ENCODE peak calls at places on chromosome 12, in four cellular contexts. B is heart left ventricle, U is transverse colon, N is A549. H is an unnamed sample. For H3K4me1, the result is how much of the 10 kb centered on the place peaks cover.

GRCh38 chr12:47216150-47216677 is 136.5 kb upstream of the AMIGO2 start:
- DNase-seq in U (peak), N (no peak), B (no peak), H (no peak)

GRCh38 chr12:47762850-47763440 is 4.3 kb upstream of the RAPGEF3 start:
- DNase-seq in N (no peak), B (peak), U (no peak), H (no peak)

GRCh38 chr12:56629459-56630179 is 507 bp downstream of the BAZ2A start:
- DNase-seq in U (peak), N (peak), B (no peak), H (peak)

GRCh38 chr12:47277972-47278448 is 198.3 kb upstream of the AMIGO2 start:
- DNase-seq in U (no peak), B (no peak), N (peak), H (no peak)

GRCh38 chr12:116990971-116991966 is 80.5 kb downstream of the FBXW8 start:
- DNase-seq in B (no peak), N (no peak), U (no peak), H (no peak)

GRCh38 chr12:6392499-6392898 is 8.5 kb downstream of the LTBR start:
- DNase-seq in N (no peak), U (peak), B (no peak), H (no peak)

GRCh38 chr12:76455582-76456345 is 103.8 kb downstream of the OSBPL8 start:
- DNase-seq in N (peak), B (no peak), U (no peak), H (no peak)

GRCh38 chr12:81128930-81129554 is 51.2 kb downstream of the ACSS3 start:
- DNase-seq in N (peak), B (no peak), U (no peak), H (no peak)

GRCh38 chr12:19369691-19370148 is 69.6 kb upstream of the AEBP2 start:
- DNase-seq in B (no peak), U (no peak), N (no peak), H (no peak)

GRCh38 chr12:89708793-89709156 is at the start of gene ATP2B1:
- DNase-seq in N (peak), B (peak), U (peak), H (peak)

GRCh38 chr12:107317751-107318553 is 224.6 kb upstream of the CRY1 start:
- DNase-seq in U (peak), B (peak), N (peak), H (no peak)

GRCh38 chr12:76588881-76589565 is 29.5 kb upstream of the OSBPL8 start:
- DNase-seq in B (no peak), U (no peak), N (no peak), H (no peak)

GRCh38 chr12:108346727-108347710 is 7.9 kb upstream of the CMKLR1 start:
- DNase-seq in U (no peak), N (no peak), B (no peak), H (no peak)

GRCh38 chr12:52539024-52539820 is 13.7 kb downstream of the KRT71 start:
- DNase-seq in N (peak), U (no peak), B (no peak), H (no peak)

GRCh38 chr12:66877886-66878285 is 199.0 kb upstream of the GRIP1 start:
- DNase-seq in U (no peak), N (no peak), B (no peak), H (no peak)

GRCh38 chr12:96240656-96241055 is 46.5 kb downstream of the ELK3 start:
- DNase-seq in N (no peak), B (no peak), U (no peak), H (no peak)

GRCh38 chr12:113658030-113658655 is 186.5 kb upstream of the LHX5 start:
- DNase-seq in B (no peak), U (no peak), N (no peak), H (no peak)

GRCh38 chr12:62898568-62898967 is 36.4 kb downstream of the PPM1H start:
- DNase-seq in N (no peak), U (no peak), B (no peak), H (no peak)

GRCh38 chr12:6140646-6141045 is 16.2 kb upstream of the VWF start:
- DNase-seq in B (no peak), U (no peak), N (no peak), H (no peak)

GRCh38 chr12:25789520-25789919 is 169.0 kb upstream of the RASSF8 start:
- DNase-seq in B (no peak), N (no peak), U (no peak), H (no peak)

GRCh38 chr12:58583541-58583940 is 336.8 kb downstream of the LRIG3 start:
- DNase-seq in N (no peak), U (no peak), B (no peak), H (no peak)

GRCh38 chr12:130796985-130797686 is 41.9 kb downstream of the STX2 start:
- DNase-seq in B (peak), N (no peak), U (no peak), H (no peak)

GRCh38 chr12:14322403-14322802 is 43.1 kb upstream of the ATF7IP start:
- DNase-seq in B (no peak), N (no peak), U (no peak), H (no peak)

GRCh38 chr12:4045433-4045760 is 172.2 kb upstream of the PARP11 start:
- DNase-seq in U (no peak), N (no peak), B (no peak), H (no peak)

GRCh38 chr12:131934535-131934934 is 5.5 kb downstream of the PUS1 start:
- DNase-seq in B (no peak), U (no peak), N (no peak), H (no peak)

GRCh38 chr12:131928765-131929529 is at the start of gene PUS1:
- DNase-seq in B (peak), N (peak), U (peak), H (peak)

GRCh38 chr12:131930510-131930909 is 1.4 kb downstream of the PUS1 start:
- DNase-seq in B (no peak), U (no peak), N (no peak), H (no peak)

GRCh38 chr12:131929530-131930456 is 717 bp downstream of the PUS1 start:
- DNase-seq in B (no peak), N (peak), U (peak), H (no peak)

DNA sequence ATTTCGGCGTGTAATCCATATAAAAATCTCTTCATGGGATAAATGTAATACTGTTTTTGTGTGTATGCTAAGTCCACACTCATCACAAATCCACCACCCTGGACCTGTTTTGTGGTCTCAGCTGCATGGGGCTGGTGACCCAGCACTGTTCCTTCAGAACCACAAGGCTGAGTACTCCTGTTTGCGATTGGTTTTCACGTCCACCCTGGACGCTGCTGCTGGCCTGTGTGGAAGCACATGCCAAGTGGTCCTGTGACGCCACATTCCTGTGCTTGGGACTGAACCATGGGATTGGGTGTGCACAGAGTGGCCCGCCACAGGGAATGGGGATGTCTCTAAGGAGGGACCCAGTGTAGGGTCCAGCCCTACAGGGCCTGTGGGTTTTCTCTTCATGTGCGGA is 4.3 kb downstream of the PUS1 start:
- DNase-seq in N (no peak), U (no peak), B (no peak), H (no peak)
- TF ChIP-seq POLR2A in N (no peak), U (no peak), B (no peak), H (no peak)

GRCh38 chr12:1918081-1918874 is at the start of gene CACNA2D4:
- DNase-seq in U (no peak), B (no peak), N (no peak), H (no peak)

GRCh38 chr12:1916396-1917171 is 1.9 kb downstream of the CACNA2D4 start:
- DNase-seq in N (no peak), B (peak), U (no peak), H (peak)

GRCh38 chr12:1919284-1919683 is 832 bp upstream of the CACNA2D4 start:
- DNase-seq in N (no peak), B (no peak), U (no peak), H (no peak)

GRCh38 chr12:1918875-1919236 is 404 bp upstream of the CACNA2D4 start:
- DNase-seq in B (no peak), U (no peak), N (no peak), H (no peak)

GRCh38 chr12:1917172-1918070 is 1.0 kb downstream of the CACNA2D4 start:
- DNase-seq in U (no peak), N (no peak), B (no peak), H (peak)
- H3K4me3 ChIP-seq in U (no peak), N (no peak), B (no peak), H (no peak)

DNA sequence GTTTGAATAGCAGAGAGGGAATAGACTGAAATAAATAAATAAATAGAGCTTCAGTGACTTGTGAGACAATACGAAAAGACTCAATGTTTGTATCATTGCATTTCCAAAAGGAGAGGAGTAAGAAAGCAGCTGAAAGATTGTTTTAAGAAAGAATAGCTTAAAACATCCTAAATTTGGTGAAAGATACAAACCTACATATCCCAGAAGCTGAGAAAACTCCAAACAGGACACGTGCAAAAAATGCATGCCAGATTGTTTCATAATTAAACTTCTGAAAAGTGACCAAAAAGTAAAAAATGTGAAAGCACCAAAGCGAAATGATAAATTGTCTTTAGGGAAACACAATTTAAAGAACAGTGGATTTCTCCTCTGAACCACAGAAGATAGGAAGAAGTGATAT is 711.0 kb downstream of the AACS start:
- DNase-seq in U (no peak), N (no peak), B (no peak), H (no peak)
- H3K4me1 ChIP-seq in U (under half), N (under half), B (under half), H (under half)

DNA sequence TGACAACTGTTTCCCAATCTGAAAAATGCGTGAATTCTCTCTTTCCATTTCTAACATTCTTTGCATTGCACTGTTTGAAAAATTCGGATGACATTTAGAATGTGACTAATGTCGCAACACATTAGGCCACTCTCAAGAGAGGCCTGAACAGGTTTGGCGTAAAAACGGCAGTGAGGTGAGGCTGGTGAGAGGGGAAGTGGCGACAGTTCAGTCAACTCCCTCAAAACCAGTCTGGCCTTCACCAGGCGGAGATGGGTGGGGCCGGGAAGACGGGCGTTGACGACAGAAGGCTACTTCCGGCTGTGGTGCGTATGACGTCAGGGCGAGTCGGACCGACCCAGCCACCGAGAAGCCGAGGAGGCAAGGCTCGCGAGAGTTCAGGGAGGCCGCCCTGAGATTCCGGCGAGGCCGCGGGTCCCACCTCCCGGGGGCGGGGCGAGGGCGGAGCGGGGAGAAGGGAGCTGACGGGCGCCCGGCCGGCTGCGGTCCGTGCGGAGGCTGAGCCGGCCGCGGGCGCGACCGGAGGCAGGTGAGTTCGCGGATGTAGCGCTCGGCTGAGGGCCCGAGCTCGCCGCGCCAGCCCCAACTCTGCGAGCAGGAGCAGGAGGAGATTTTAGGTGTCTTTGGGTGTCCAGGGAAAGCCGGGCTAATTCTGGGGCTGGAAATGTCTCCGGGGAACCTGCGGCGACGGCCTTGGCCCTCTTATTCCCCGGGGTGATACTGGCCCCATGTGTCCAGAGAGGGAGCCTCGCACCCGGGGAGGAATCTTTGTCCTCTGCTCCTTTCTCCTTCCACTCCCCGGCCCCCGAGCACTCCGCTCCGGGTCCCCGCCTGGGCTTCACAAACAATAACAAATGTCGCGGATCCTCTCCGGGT is at the start of gene STK38L:
- DNase-seq in B (peak), N (peak), U (peak), H (peak)
- TF ChIP-seq POLR2A in B (peak), N (peak), U (peak), H (peak)

GRCh38 chr12:48982397-48983080 is 4.4 kb downstream of the WNT1 start:
- DNase-seq in N (no peak), U (no peak), B (no peak), H (no peak)
- H3K4me3 ChIP-seq in N (no peak), U (no peak), B (no peak), H (no peak)

DNA sequence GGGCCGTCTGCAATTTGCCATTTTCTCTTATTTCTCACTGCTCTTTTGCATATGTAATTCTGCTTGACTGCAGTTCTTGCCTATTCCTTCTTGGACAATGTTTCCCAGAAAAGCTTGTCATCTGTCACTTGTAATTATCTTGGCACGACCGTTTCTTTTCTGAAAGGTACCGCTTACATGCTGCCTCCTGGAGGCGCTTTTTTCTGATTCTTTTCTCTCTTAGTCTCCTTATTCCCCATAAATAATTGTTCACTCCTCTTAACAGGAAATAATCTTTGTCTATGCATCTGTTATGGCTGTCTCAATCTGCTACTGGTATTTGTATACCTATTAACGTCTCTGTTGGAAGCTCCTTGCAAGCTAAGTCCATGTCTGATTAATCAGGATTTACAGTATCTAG is 1.3 kb upstream of the ALDH1L2 start:
- DNase-seq in B (no peak), U (no peak), N (no peak), H (no peak)
- H3K4me1 ChIP-seq in B (under half), U (under half), N (under half), H (under half)

DNA sequence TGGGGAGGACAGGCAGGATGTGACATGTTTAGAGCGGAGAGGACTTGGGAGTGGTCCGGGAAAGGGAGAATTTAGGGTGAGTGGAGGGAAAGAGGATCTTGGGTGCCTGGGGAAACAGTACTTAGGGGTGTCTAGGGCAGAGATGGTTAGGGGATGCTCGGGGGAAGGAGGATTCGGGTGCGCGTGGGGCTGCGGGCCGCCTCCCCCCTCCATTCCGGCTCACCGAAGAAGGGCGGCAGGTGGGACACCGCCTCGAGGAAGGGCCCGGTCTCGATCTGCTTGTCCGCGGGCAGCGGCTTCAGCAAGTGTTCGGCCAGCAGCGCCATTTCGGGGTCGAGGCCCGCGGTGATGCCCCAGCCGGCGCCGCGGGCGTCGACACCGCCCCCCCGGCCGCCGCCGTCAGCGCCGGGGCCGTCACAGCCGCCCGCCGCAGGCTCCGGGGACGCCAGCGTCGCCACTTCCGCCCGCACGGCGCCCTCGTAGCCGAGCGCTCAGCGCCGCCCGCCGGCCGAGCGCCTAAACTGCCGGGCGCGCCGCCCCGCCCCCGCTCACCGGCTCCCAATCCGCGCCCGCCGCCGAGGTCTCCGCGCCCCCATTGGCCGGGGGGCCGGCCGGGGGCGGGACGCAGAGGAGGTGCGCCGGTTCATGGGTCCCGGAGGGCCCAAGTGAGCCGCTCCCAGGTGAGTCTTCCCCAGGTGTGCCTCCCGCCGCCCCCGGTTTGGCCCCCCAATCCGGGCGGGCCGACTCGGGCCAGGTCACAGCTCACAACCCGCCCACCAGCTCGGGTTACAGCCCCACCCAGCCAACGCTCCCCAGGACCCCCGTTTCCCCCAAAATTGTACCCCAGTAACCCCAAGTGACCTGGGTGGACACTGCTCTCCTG is at the start of gene GLTP:
- DNase-seq in B (peak), U (peak), N (peak), H (peak)
- TF ChIP-seq POLR2A in B (no peak), U (peak), N (peak), H (peak)